ENCODE peak calls at places on chromosomes 7 and 10, in seven cellular contexts. E, T, I, R, H, Y and Q are unnamed samples. For H3K4me1 and H3K27me3, the result is how much of the 10 kb centered on the place peaks cover.

GRCh38 chr7:34320412-34320811 is 337.6 kb upstream of the NPSR1 start:
- DNase-seq in E (no peak), T (no peak), I (no peak), R (no peak), H (no peak), Y (no peak), Q (no peak)

GRCh38 chr7:139937685-139938084 is 108.6 kb downstream of the TBXAS1 start:
- DNase-seq in E (no peak), T (no peak), I (no peak), R (no peak), H (no peak), Y (no peak), Q (no peak)

GRCh38 chr10:6027929-6028328 is 34.2 kb downstream of the IL2RA start:
- DNase-seq in E (no peak), T (no peak), I (peak), R (no peak), H (no peak), Y (no peak), Q (no peak)

GRCh38 chr7:95999481-95999880 is 227.1 kb downstream of the DYNC1I1 start:
- DNase-seq in E (no peak), T (no peak), I (no peak), R (no peak), H (no peak), Y (no peak), Q (no peak)

GRCh38 chr7:129434846-129435318 is 650 bp downstream of the STRIP2 start:
- DNase-seq in E (no peak), T (peak), I (no peak), R (no peak), H (no peak), Y (no peak), Q (peak)

GRCh38 chr10:110499796-110500514 is 2.2 kb downstream of the DUSP5 start:
- DNase-seq in E (no peak), T (no peak), I (no peak), R (no peak), H (peak), Y (no peak), Q (no peak)

GRCh38 chr7:134724606-134725005 is 54.8 kb upstream of the CALD1 start:
- DNase-seq in E (no peak), T (no peak), I (no peak), R (no peak), H (no peak), Y (no peak), Q (no peak)

GRCh38 chr10:43863859-43864591 is 215.3 kb upstream of the ZNF32 start:
- DNase-seq in E (no peak), T (no peak), I (peak), R (no peak), H (no peak), Y (no peak), Q (peak)

GRCh38 chr7:92179393-92179924 is 517 bp upstream of the LRRD1 start:
- DNase-seq in E (no peak), T (no peak), I (no peak), R (no peak), H (no peak), Y (peak), Q (peak)

GRCh38 chr7:105641236-105641810 is 60.0 kb upstream of the EFCAB10 start:
- DNase-seq in E (no peak), T (no peak), I (no peak), R (no peak), H (no peak), Y (no peak), Q (no peak)

GRCh38 chr7:33909312-33909711 is 4.0 kb downstream of the BMPER start:
- DNase-seq in E (no peak), T (no peak), I (no peak), R (no peak), H (no peak), Y (no peak), Q (no peak)

GRCh38 chr7:121273467-121274167 is 55.2 kb upstream of the WNT16 start:
- DNase-seq in E (no peak), T (no peak), I (no peak), R (no peak), H (no peak), Y (no peak), Q (no peak)

GRCh38 chr7:90345548-90346319 is 782 bp upstream of the GTPBP10 start:
- DNase-seq in E (no peak), T (no peak), I (peak), R (no peak), H (no peak), Y (no peak), Q (no peak)

GRCh38 chr10:72337039-72337629 is 17.6 kb downstream of the DNAJB12 start:
- DNase-seq in E (peak), T (peak), I (peak), R (peak), H (no peak), Y (peak), Q (peak)

GRCh38 chr7:81361769-81362168 is 408.1 kb downstream of the HGF start:
- DNase-seq in E (no peak), T (no peak), I (no peak), R (no peak), H (no peak), Y (no peak), Q (no peak)

GRCh38 chr10:58435297-58435696 is 50.1 kb downstream of the TFAM start:
- DNase-seq in E (no peak), T (no peak), I (no peak), R (no peak), H (no peak), Y (no peak), Q (no peak)

GRCh38 chr7:129779602-129780256 is 168.2 kb downstream of the NRF1 start:
- DNase-seq in E (no peak), T (peak), I (no peak), R (no peak), H (no peak), Y (no peak), Q (no peak)

GRCh38 chr7:136741941-136742340 is 126.5 kb upstream of the CHRM2 start:
- DNase-seq in E (no peak), T (no peak), I (no peak), R (no peak), H (no peak), Y (no peak), Q (no peak)

GRCh38 chr10:106439366-106439765 is 725.1 kb downstream of the SORCS1 start:
- DNase-seq in E (no peak), T (no peak), I (no peak), R (no peak), H (no peak), Y (no peak), Q (no peak)

GRCh38 chr7:71343821-71344341 is 211.9 kb downstream of the GALNT17 start:
- DNase-seq in E (no peak), T (no peak), I (no peak), R (no peak), H (no peak), Y (peak), Q (peak)

GRCh38 chr7:110766874-110767273 is 324.1 kb upstream of the LRRN3 start:
- DNase-seq in E (no peak), T (no peak), I (no peak), R (no peak), H (no peak), Y (no peak), Q (no peak)

GRCh38 chr10:120462018-120462682 is 5.1 kb downstream of the PLPP4 start:
- DNase-seq in E (no peak), T (no peak), I (no peak), R (no peak), H (no peak), Y (no peak), Q (no peak)

GRCh38 chr7:12685550-12685949 is 1.9 kb upstream of the ARL4A start:
- DNase-seq in E (peak), T (no peak), I (peak), R (peak), H (no peak), Y (no peak), Q (peak)

GRCh38 chr10:44854693-44855350 is 56.3 kb upstream of the TMEM72 start:
- DNase-seq in E (no peak), T (no peak), I (no peak), R (no peak), H (no peak), Y (no peak), Q (no peak)

GRCh38 chr7:128827971-128828711 is 2.1 kb upstream of the FLNC start:
- DNase-seq in E (no peak), T (no peak), I (no peak), R (no peak), H (no peak), Y (peak), Q (peak)

GRCh38 chr10:114691442-114691941 is 33.4 kb upstream of the ABLIM1 start:
- DNase-seq in E (no peak), T (no peak), I (no peak), R (no peak), H (no peak), Y (no peak), Q (no peak)

GRCh38 chr7:135757719-135758411 is 9.3 kb upstream of the FAM180A start:
- DNase-seq in E (no peak), T (no peak), I (no peak), R (no peak), H (no peak), Y (peak), Q (no peak)

GRCh38 chr10:122507661-122508060 is 46.3 kb downstream of the HTRA1 start:
- DNase-seq in E (no peak), T (no peak), I (no peak), R (no peak), H (no peak), Y (no peak), Q (no peak)

GRCh38 chr7:34991938-34992840 is 45.1 kb downstream of the DPY19L1 start:
- DNase-seq in E (peak), T (peak), I (no peak), R (peak), H (no peak), Y (no peak), Q (no peak)

GRCh38 chr10:95646160-95646559 is 10.4 kb downstream of the ALDH18A1 start:
- DNase-seq in E (no peak), T (no peak), I (peak), R (no peak), H (no peak), Y (no peak), Q (no peak)

GRCh38 chr10:98778277-98778759 is 331.6 kb upstream of the HPS1 start:
- DNase-seq in E (no peak), T (no peak), I (no peak), R (no peak), H (no peak), Y (no peak), Q (no peak)

GRCh38 chr10:73183882-73184281 is 16.0 kb downstream of the FAM149B1 start:
- DNase-seq in E (no peak), T (no peak), I (no peak), R (no peak), H (no peak), Y (no peak), Q (no peak)

GRCh38 chr10:124378817-124379510 is 39.8 kb downstream of the OAT start:
- DNase-seq in E (no peak), T (no peak), I (no peak), R (no peak), H (peak), Y (no peak), Q (no peak)

GRCh38 chr7:50660830-50661175 is 95.6 kb upstream of the DDC start:
- DNase-seq in E (no peak), T (no peak), I (no peak), R (no peak), H (no peak), Y (no peak), Q (no peak)

GRCh38 chr7:50661345-50662058 is 96.3 kb upstream of the DDC start:
- DNase-seq in E (no peak), T (peak), I (no peak), R (peak), H (no peak), Y (no peak), Q (no peak)

GRCh38 chr7:50658696-50659095 is 93.5 kb upstream of the DDC start:
- DNase-seq in E (no peak), T (no peak), I (no peak), R (no peak), H (no peak), Y (peak), Q (no peak)

GRCh38 chr7:50659329-50659965 is 94.2 kb upstream of the DDC start:
- DNase-seq in E (no peak), T (no peak), I (no peak), R (no peak), H (no peak), Y (peak), Q (no peak)

DNA sequence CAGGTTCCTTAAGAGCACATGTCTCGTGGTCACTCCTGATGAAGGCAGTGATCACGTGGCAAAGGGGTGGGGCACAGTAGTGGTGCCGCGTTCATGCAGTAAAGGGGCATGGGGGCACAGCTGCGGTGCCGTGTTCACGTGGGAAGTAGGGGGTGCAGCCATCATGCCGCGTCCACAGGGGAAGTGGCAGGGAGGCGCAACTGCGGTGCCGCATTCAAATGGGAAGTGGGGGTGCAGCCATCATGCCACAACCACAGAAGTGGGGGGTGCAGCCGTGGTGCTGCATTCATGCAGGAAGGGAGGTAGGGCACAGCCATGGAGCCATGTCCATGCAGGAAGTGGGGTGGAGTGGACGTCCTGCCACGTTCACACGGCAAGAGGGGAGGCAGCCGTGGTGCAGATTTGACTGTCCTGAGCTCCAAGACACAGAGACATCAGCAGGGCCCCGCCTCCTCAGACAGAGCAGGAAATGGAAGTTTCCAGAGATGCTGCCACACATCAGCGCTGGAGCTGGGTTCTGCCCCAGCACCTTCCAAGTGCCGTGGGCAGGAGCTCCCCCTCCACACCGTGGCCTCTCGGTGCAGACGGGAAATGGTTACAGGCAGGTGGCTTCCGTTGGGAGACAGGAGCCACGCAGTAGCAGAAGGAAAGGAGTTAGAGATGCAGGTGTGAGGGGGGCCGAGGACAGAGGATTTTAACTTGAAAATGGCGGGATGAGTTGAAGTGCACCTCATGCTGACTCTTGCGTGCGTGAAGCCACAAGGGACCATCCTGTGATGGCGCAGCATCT is 95.0 kb upstream of the DDC start:
- DNase-seq in E (no peak), T (peak), I (no peak), R (peak), H (no peak), Y (peak), Q (no peak)
- H3K4me1 ChIP-seq in E (under half), T (half or more), I (under half), R (under half), H (under half), Y (under half), Q (half or more)

DNA sequence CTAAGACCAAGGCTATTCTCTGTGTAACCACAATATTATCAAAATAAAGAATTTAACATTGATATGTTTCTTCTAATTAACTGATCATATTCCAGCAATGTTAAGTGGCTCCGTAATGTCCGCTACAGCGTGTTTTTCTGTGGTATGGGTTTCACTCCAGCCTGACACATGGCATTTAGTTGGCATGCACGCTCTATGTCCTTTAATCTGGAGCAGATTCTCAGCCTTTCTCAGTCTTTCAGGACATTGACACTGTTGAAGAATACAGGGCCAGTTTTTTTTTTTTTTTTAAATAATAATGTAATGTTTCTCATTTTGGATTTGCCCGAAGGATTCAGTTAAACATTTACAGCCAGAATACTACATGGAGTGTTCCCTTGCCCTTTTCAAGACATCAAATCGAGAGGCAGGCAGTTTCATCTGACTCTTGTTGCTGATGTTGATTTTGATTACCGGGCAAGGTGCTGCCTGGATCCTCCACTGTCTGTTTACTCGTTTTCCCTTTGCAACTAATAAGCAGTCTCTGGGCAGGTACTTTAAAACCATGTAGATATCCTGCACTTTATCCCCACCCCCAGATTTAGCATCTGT is 97.5 kb upstream of the GJD4 start:
- DNase-seq in E (no peak), T (no peak), I (no peak), R (no peak), H (no peak), Y (no peak), Q (no peak)
- H3K27me3 ChIP-seq in E (under half), T (under half), I (under half), R (under half), H (under half), Y (under half), Q (under half)

GRCh38 chr10:69224862-69225657 is 4.9 kb downstream of the HKDC1 start:
- DNase-seq in E (no peak), T (no peak), I (no peak), R (no peak), H (no peak), Y (no peak), Q (no peak)

GRCh38 chr10:69229565-69229886 is 9.4 kb downstream of the HKDC1 start:
- DNase-seq in E (no peak), T (no peak), I (no peak), R (no peak), H (no peak), Y (no peak), Q (no peak)

GRCh38 chr10:69225681-69226080 is 5.5 kb downstream of the HKDC1 start:
- DNase-seq in E (no peak), T (peak), I (no peak), R (no peak), H (no peak), Y (no peak), Q (no peak)

GRCh38 chr10:69228151-69228550 is 8.0 kb downstream of the HKDC1 start:
- DNase-seq in E (no peak), T (no peak), I (no peak), R (no peak), H (no peak), Y (no peak), Q (no peak)

DNA sequence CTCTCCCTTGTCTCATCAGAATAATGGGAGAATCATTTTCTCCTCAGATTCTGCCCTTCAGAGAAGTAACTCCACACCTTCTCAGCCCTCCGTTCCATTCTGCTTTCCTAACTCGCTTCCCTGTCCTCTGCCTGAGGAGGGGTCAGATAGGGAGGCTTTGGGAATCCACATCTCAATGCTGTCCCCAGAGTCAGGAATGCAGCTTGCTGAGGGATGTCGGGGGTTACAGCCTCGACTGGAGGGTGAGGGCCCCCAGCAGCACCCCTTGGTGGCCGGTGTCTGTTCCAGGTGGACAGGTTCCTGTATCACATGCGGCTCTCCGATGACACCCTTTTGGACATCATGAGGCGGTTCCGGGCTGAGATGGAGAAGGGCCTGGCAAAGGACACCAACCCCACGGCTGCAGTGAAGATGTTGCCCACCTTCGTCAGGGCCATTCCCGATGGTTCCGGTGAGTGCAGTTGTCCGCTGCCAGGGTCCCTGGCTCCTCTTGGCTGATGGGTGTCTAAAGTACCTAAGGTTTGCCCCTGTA is 6.9 kb downstream of the HKDC1 start:
- DNase-seq in E (no peak), T (peak), I (no peak), R (no peak), H (no peak), Y (no peak), Q (no peak)
- H3K4me1 ChIP-seq in E (under half), T (under half), I (under half), R (half or more), H (under half), Y (under half), Q (under half)

GRCh38 chr7:122301291-122301690 is 3.3 kb downstream of the FEZF1 start:
- DNase-seq in E (no peak), T (no peak), I (no peak), R (no peak), H (no peak), Y (no peak), Q (no peak)
- H3K27me3 ChIP-seq in E (under half), T (half or more), I (half or more), R (under half), H (half or more), Y (half or more), Q (half or more)